ENCODE peak calls at places on chromosomes 13 and 19, in nine cellular contexts. B is effector memory CD4-positive, alpha-beta T cell; O is GM23338; P is Karpas-422; H is dorsolateral prefrontal cortex; U is neural progenitor cell; L is uterus; E is ascending aorta; F is right cardiac atrium. N is an unnamed sample. For H3K27me3, the result is how much of the 10 kb centered on the place peaks cover.

GRCh38 chr19:33683881-33684549 is 62.3 kb downstream of the CHST8 start:
- DNase-seq in B (no peak), O (peak), P (no peak), H (peak), U (peak), L (no peak), E (no peak), F (no peak), N (peak)

GRCh38 chr13:106036870-106037269 is 498.6 kb downstream of the EFNB2 start:
- DNase-seq in B (no peak), O (peak), P (no peak), H (no peak), U (peak), L (no peak), E (no peak), F (no peak), N (no peak)

GRCh38 chr19:49468746-49469447 is 5.1 kb upstream of the FLT3LG start:
- DNase-seq in B (peak), O (peak), P (peak), H (no peak), U (peak), L (peak), E (no peak), F (peak), N (no peak)

GRCh38 chr19:18437481-18438330 is at the start of gene ISYNA1:
- DNase-seq in B (peak), O (peak), P (peak), H (no peak), U (peak), L (peak), E (no peak), F (peak), N (no peak)

GRCh38 chr13:40928980-40929379 is 90.1 kb downstream of the ELF1 start:
- DNase-seq in B (no peak), O (no peak), P (no peak), H (no peak), U (no peak), L (no peak), E (no peak), F (no peak), N (no peak)

GRCh38 chr19:14798760-14799159 is 20.4 kb upstream of the ADGRE2 start:
- DNase-seq in B (no peak), O (no peak), P (no peak), H (no peak), U (no peak), L (no peak), E (no peak), F (no peak), N (no peak)

GRCh38 chr19:38529610-38530009 is 88.1 kb downstream of the MAP4K1 start:
- DNase-seq in B (no peak), O (no peak), P (no peak), H (no peak), U (no peak), L (no peak), E (no peak), F (no peak), N (no peak)

GRCh38 chr13:36298535-36299068 is 988 bp upstream of the CCDC169 start:
- DNase-seq in B (no peak), O (peak), P (no peak), H (no peak), U (peak), L (no peak), E (no peak), F (no peak), N (no peak)

GRCh38 chr13:101181076-101181685 is 235.1 kb downstream of the NALCN start:
- DNase-seq in B (no peak), O (no peak), P (no peak), H (no peak), U (no peak), L (no peak), E (no peak), F (no peak), N (no peak)

GRCh38 chr19:35266904-35267817 is 1.6 kb upstream of the USF2 start:
- DNase-seq in B (no peak), O (peak), P (peak), H (no peak), U (peak), L (peak), E (no peak), F (peak), N (no peak)

GRCh38 chr13:90968510-90968909 is 379.0 kb upstream of the MIR17HG start:
- DNase-seq in B (no peak), O (peak), P (peak), H (no peak), U (peak), L (no peak), E (no peak), F (no peak), N (no peak)

GRCh38 chr19:33283578-33283977 is 18.8 kb downstream of the CEBPA start:
- DNase-seq in B (no peak), O (no peak), P (no peak), H (no peak), U (no peak), L (no peak), E (no peak), F (no peak), N (no peak)

GRCh38 chr19:38647966-38648788 is 728 bp downstream of the ACTN4 start:
- DNase-seq in B (no peak), O (no peak), P (peak), H (no peak), U (no peak), L (no peak), E (no peak), F (no peak), N (no peak)

GRCh38 chr13:108742681-108743080 is 113.3 kb downstream of the MYO16 start:
- DNase-seq in B (no peak), O (no peak), P (no peak), H (no peak), U (no peak), L (no peak), E (no peak), F (no peak), N (no peak)

GRCh38 chr19:30228113-30228725 is 144.0 kb upstream of the ZNF536 start:
- DNase-seq in B (no peak), O (peak), P (no peak), H (no peak), U (peak), L (no peak), E (no peak), F (no peak), N (no peak)

GRCh38 chr19:30227661-30228112 is 144.5 kb upstream of the ZNF536 start:
- DNase-seq in B (no peak), O (peak), P (peak), H (peak), U (peak), L (peak), E (no peak), F (peak), N (no peak)

GRCh38 chr19:30231408-30232318 is 140.5 kb upstream of the ZNF536 start:
- DNase-seq in B (no peak), O (no peak), P (no peak), H (no peak), U (no peak), L (no peak), E (no peak), F (no peak), N (no peak)

GRCh38 chr19:30228726-30229523 is 143.3 kb upstream of the ZNF536 start:
- DNase-seq in B (no peak), O (peak), P (no peak), H (peak), U (peak), L (no peak), E (no peak), F (no peak), N (no peak)

DNA sequence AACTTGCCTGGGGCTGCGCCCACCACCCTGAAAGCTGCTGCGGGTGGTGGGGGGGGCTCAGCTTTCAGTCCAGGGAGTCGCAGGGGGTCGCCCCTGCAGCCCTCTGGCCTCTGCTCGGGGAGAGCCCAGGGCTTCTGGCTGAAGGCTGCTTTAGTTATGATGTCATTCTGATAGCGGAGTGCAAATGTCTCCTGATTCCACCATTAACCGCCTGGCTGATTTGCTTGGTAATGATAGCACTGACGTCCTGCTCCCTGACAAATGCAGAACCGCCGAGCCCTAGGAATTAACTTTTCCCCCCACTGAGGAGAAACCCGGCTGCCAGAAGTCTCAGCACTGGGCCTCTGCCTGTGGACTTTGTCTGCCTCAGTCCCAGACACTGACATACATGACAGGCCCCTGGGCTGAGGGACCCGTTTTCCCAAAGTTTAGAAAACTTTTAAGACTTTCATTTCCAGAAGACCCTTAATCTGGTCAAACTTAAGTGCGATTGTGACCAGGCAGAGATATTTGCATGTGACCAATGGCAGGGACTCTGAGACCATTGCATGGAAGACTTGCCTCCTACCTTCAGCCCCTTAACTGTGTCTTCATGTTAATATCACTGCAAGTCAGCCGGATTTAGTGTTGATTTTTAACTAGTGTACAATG is 142.5 kb upstream of the ZNF536 start:
- DNase-seq in B (no peak), O (peak), P (peak), H (peak), U (peak), L (no peak), E (no peak), F (no peak), N (no peak)
- H3K4me3 ChIP-seq in B (no peak), O (peak), P (peak), H (peak), U (peak), L (no peak), E (no peak), F (peak), N (no peak)

DNA sequence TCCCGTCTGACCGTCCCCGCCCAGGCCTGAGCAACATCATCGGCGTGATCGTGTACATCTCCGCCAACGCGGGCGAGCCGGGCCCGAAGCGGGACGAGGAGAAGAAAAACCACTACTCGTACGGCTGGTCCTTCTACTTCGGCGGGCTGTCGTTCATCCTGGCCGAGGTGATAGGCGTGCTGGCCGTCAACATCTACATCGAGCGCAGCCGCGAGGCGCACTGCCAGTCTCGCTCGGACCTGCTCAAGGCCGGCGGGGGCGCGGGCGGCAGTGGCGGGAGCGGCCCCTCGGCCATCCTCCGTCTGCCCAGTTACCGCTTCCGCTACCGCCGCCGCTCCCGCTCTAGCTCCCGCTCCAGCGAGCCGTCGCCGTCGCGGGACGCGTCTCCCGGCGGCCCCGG is 9.4 kb upstream of the CACNG6 start:
- DNase-seq in B (no peak), O (peak), P (no peak), H (no peak), U (peak), L (no peak), E (no peak), F (peak), N (no peak)
- H3K27me3 ChIP-seq in B (under half), O (under half), P (under half), H (under half), U (half or more), L (under half), E (under half), F (under half), N (under half)

GRCh38 chr13:85519363-85519762 is 279.9 kb downstream of the SLITRK6 start:
- DNase-seq in B (no peak), O (no peak), P (no peak), H (no peak), U (no peak), L (no peak), E (no peak), F (no peak), N (no peak)
- H3K4me3 ChIP-seq in B (no peak), O (no peak), P (no peak), H (no peak), U (no peak), L (no peak), E (no peak), F (no peak), N (no peak)

GRCh38 chr19:42178791-42179500 is 38.5 kb downstream of the DEDD2 start:
- DNase-seq in B (no peak), O (peak), P (peak), H (no peak), U (no peak), L (no peak), E (no peak), F (no peak), N (no peak)
- H3K27me3 ChIP-seq in B (under half), O (half or more), P (under half), H (under half), U (half or more), L (under half), E (under half), F (under half), N (half or more)

N was measured in kidney epithelial cell.